ENCODE peak calls at places on chromosomes 13 and 19, in ten cellular contexts. R is body of pancreas, U is GM12865, K is kidney, Z is nucleus accumbens, M is kidney glomerular epithelial cell, W is pancreas, E is iris pigment epithelial cell, N is psoas muscle, B is T-helper 17 cell. X is an unnamed sample.

GRCh38 chr13:33611016-33611805 is 206.7 kb upstream of the RFC3 start:
- DNase-seq in R (peak), U (no peak), K (peak), Z (peak), M (peak), W (peak), E (peak), N (peak), B (no peak), X (no peak)

GRCh38 chr19:9793051-9793591 is 24.6 kb upstream of the ZNF846 start:
- DNase-seq in R (peak), U (peak), K (peak), Z (no peak), M (no peak), W (no peak), E (peak), N (no peak), B (no peak), X (peak)

GRCh38 chr19:17109962-17110598 is 34.5 kb downstream of the MYO9B start:
- DNase-seq in R (no peak), U (peak), K (peak), Z (no peak), M (no peak), W (no peak), E (no peak), N (peak), B (no peak), X (no peak)

GRCh38 chr19:17873661-17874422 is 2.1 kb downstream of the SLC5A5 start:
- DNase-seq in R (no peak), U (peak), K (no peak), Z (no peak), M (no peak), W (no peak), E (peak), N (no peak), B (peak), X (peak)

GRCh38 chr19:31981545-31981944 is 363.9 kb upstream of the ZNF507 start:
- DNase-seq in R (no peak), U (no peak), K (no peak), Z (no peak), M (no peak), W (no peak), E (no peak), N (no peak), B (no peak), X (no peak)

GRCh38 chr19:58407658-58408151 is 744 bp upstream of the ZNF584 start:
- DNase-seq in R (no peak), U (no peak), K (no peak), Z (no peak), M (no peak), W (no peak), E (no peak), N (no peak), B (no peak), X (no peak)

GRCh38 chr19:2016041-2016807 is 710 bp upstream of the BTBD2 start:
- DNase-seq in R (peak), U (peak), K (peak), Z (peak), M (peak), W (peak), E (peak), N (peak), B (peak), X (peak)

GRCh38 chr19:41945135-41945766 is 13.9 kb downstream of the RABAC1 start:
- DNase-seq in R (no peak), U (peak), K (no peak), Z (no peak), M (no peak), W (no peak), E (no peak), N (no peak), B (peak), X (peak)

GRCh38 chr19:50646074-50646807 is 3.0 kb upstream of the C19orf81 start:
- DNase-seq in R (no peak), U (no peak), K (no peak), Z (no peak), M (peak), W (no peak), E (peak), N (no peak), B (no peak), X (no peak)

GRCh38 chr13:85828094-85828684 is 29.0 kb upstream of the SLITRK6 start:
- DNase-seq in R (no peak), U (peak), K (no peak), Z (no peak), M (peak), W (no peak), E (peak), N (no peak), B (no peak), X (no peak)

GRCh38 chr13:41613984-41614581 is 156.7 kb downstream of the RGCC start:
- DNase-seq in R (peak), U (no peak), K (peak), Z (no peak), M (no peak), W (peak), E (peak), N (peak), B (no peak), X (no peak)

GRCh38 chr19:30227661-30228112 is 144.5 kb upstream of the ZNF536 start:
- DNase-seq in R (peak), U (peak), K (no peak), Z (peak), M (peak), W (peak), E (peak), N (peak), B (no peak), X (no peak)

GRCh38 chr19:9075064-9075964 is 11.5 kb upstream of the OR1M1 start:
- DNase-seq in R (peak), U (no peak), K (peak), Z (peak), M (peak), W (peak), E (peak), N (peak), B (no peak), X (no peak)

GRCh38 chr19:15684828-15685227 is 11.9 kb downstream of the CYP4F12 start:
- DNase-seq in R (no peak), U (no peak), K (no peak), Z (no peak), M (no peak), W (no peak), E (no peak), N (no peak), B (no peak), X (no peak)

GRCh38 chr13:109058071-109058470 is 428.7 kb downstream of the MYO16 start:
- DNase-seq in R (no peak), U (no peak), K (no peak), Z (no peak), M (no peak), W (no peak), E (no peak), N (no peak), B (no peak), X (no peak)

GRCh38 chr19:38890686-38891085 is 8.7 kb downstream of the SIRT2 start:
- DNase-seq in R (no peak), U (no peak), K (no peak), Z (no peak), M (no peak), W (no peak), E (no peak), N (peak), B (no peak), X (no peak)

GRCh38 chr19:51258165-51258564 is 7.3 kb downstream of the SIGLECL1 start:
- DNase-seq in R (no peak), U (no peak), K (no peak), Z (no peak), M (no peak), W (no peak), E (no peak), N (no peak), B (no peak), X (no peak)

GRCh38 chr19:30367421-30367820 is 4.8 kb upstream of the ZNF536 start:
- DNase-seq in R (no peak), U (no peak), K (no peak), Z (no peak), M (no peak), W (no peak), E (no peak), N (no peak), B (no peak), X (no peak)

GRCh38 chr13:103941506-103942148 is 875.4 kb upstream of the SLC10A2 start:
- DNase-seq in R (no peak), U (no peak), K (no peak), Z (no peak), M (no peak), W (no peak), E (peak), N (no peak), B (no peak), X (no peak)

GRCh38 chr13:42762917-42763316 is 18.5 kb upstream of the FAM216B start:
- DNase-seq in R (no peak), U (no peak), K (no peak), Z (no peak), M (peak), W (no peak), E (peak), N (no peak), B (no peak), X (no peak)

GRCh38 chr19:5478241-5478924 is 23.2 kb downstream of the ZNRF4 start:
- DNase-seq in R (no peak), U (no peak), K (no peak), Z (no peak), M (no peak), W (no peak), E (no peak), N (no peak), B (no peak), X (no peak)

GRCh38 chr13:31105020-31105800 is 56.5 kb downstream of the HSPH1 start:
- DNase-seq in R (no peak), U (no peak), K (no peak), Z (no peak), M (no peak), W (no peak), E (peak), N (no peak), B (no peak), X (no peak)

GRCh38 chr13:76148374-76148773 is 512.2 kb downstream of the LMO7 start:
- DNase-seq in R (no peak), U (no peak), K (no peak), Z (no peak), M (no peak), W (no peak), E (no peak), N (no peak), B (no peak), X (no peak)

GRCh38 chr19:37692956-37693660 is 26.5 kb downstream of the ZNF607 start:
- DNase-seq in R (no peak), U (no peak), K (no peak), Z (peak), M (no peak), W (no peak), E (no peak), N (no peak), B (no peak), X (no peak)

GRCh38 chr13:65095118-65095517 is 2135.0 kb downstream of the PCDH9 start:
- DNase-seq in R (no peak), U (no peak), K (no peak), Z (no peak), M (no peak), W (no peak), E (no peak), N (no peak), B (no peak), X (no peak)

GRCh38 chr13:43057653-43058317 is 34.4 kb downstream of the DNAJC15 start:
- DNase-seq in R (no peak), U (peak), K (no peak), Z (no peak), M (peak), W (no peak), E (peak), N (no peak), B (peak), X (peak)

GRCh38 chr13:110187501-110188161 is 119.3 kb downstream of the COL4A1 start:
- DNase-seq in R (peak), U (no peak), K (no peak), Z (no peak), M (peak), W (peak), E (peak), N (no peak), B (no peak), X (no peak)

GRCh38 chr13:71906438-71906837 is 39.4 kb upstream of the DACH1 start:
- DNase-seq in R (no peak), U (no peak), K (no peak), Z (no peak), M (no peak), W (no peak), E (no peak), N (no peak), B (no peak), X (no peak)

GRCh38 chr19:38228491-38229439 is 4.7 kb upstream of the DPF1 start:
- DNase-seq in R (no peak), U (no peak), K (no peak), Z (no peak), M (no peak), W (no peak), E (no peak), N (no peak), B (no peak), X (no peak)

GRCh38 chr13:72890546-72890945 is 108.6 kb downstream of the PIBF1 start:
- DNase-seq in R (no peak), U (no peak), K (no peak), Z (no peak), M (peak), W (no peak), E (no peak), N (no peak), B (no peak), X (no peak)

GRCh38 chr13:24389506-24389905 is 80.1 kb downstream of the C1QTNF9 start:
- DNase-seq in R (no peak), U (no peak), K (no peak), Z (no peak), M (no peak), W (no peak), E (no peak), N (no peak), B (no peak), X (no peak)

GRCh38 chr13:41658057-41658642 is 200.8 kb downstream of the RGCC start:
- DNase-seq in R (no peak), U (no peak), K (no peak), Z (no peak), M (no peak), W (no peak), E (peak), N (no peak), B (no peak), X (no peak)

GRCh38 chr19:16886305-16886880 is 2.4 kb upstream of the F2RL3 start:
- DNase-seq in R (peak), U (peak), K (no peak), Z (no peak), M (no peak), W (no peak), E (peak), N (peak), B (no peak), X (no peak)

GRCh38 chr13:35979378-35979911 is 151.7 kb downstream of the DCLK1 start:
- DNase-seq in R (peak), U (no peak), K (peak), Z (no peak), M (no peak), W (peak), E (peak), N (peak), B (no peak), X (no peak)

GRCh38 chr13:109500146-109500773 is 286.1 kb downstream of the IRS2 start:
- DNase-seq in R (no peak), U (no peak), K (no peak), Z (no peak), M (no peak), W (no peak), E (peak), N (no peak), B (no peak), X (no peak)

GRCh38 chr13:64078025-64078424 is 2662.4 kb upstream of the PCDH20 start:
- DNase-seq in R (no peak), U (peak), K (no peak), Z (no peak), M (no peak), W (no peak), E (no peak), N (no peak), B (no peak), X (no peak)

GRCh38 chr13:43156916-43157315 is 133.5 kb downstream of the DNAJC15 start:
- DNase-seq in R (no peak), U (no peak), K (no peak), Z (no peak), M (no peak), W (no peak), E (no peak), N (no peak), B (no peak), X (no peak)

GRCh38 chr19:15466851-15467733 is 2.7 kb upstream of the RASAL3 start:
- DNase-seq in R (no peak), U (peak), K (peak), Z (no peak), M (no peak), W (no peak), E (peak), N (no peak), B (peak), X (peak)

X was measured in CD4-positive, alpha-beta T cell.